ENCODE peak calls at places on chromosomes 5 and 9, in seven cellular contexts. B, E, X, N, K, M and I are unnamed samples.

GRCh38 chr5:84393969-84394368 is 9.3 kb upstream of the EDIL3 start:
- DNase-seq in B (no peak), E (no peak), X (no peak), N (no peak), K (no peak), M (no peak), I (no peak)

GRCh38 chr5:145157841-145158240 is 677.3 kb downstream of the PRELID2 start:
- DNase-seq in B (no peak), E (no peak), X (no peak), N (no peak), K (no peak), M (no peak), I (no peak)

GRCh38 chr9:110606179-110606578 is 26.6 kb upstream of the SVEP1 start:
- DNase-seq in B (no peak), E (no peak), X (no peak), N (no peak), K (no peak), M (no peak), I (no peak)

GRCh38 chr5:88824892-88825781 is 57.8 kb downstream of the MEF2C start:
- DNase-seq in B (no peak), E (no peak), X (no peak), N (no peak), K (no peak), M (no peak), I (no peak)

GRCh38 chr5:71924325-71924724 is 182.9 kb upstream of the MAP1B start:
- DNase-seq in B (no peak), E (no peak), X (no peak), N (no peak), K (no peak), M (no peak), I (no peak)

GRCh38 chr5:11931638-11932037 is 27.4 kb upstream of the CTNND2 start:
- DNase-seq in B (no peak), E (no peak), X (no peak), N (peak), K (no peak), M (no peak), I (no peak)

GRCh38 chr9:124749284-124749683 is 21.8 kb downstream of the NR6A1 start:
- DNase-seq in B (no peak), E (no peak), X (no peak), N (no peak), K (no peak), M (no peak), I (no peak)

GRCh38 chr5:133332732-133333024 is 279.7 kb downstream of the FSTL4 start:
- DNase-seq in B (no peak), E (no peak), X (no peak), N (no peak), K (no peak), M (no peak), I (no peak)

GRCh38 chr9:22088372-22089063 is 79.4 kb upstream of the CDKN2B start:
- DNase-seq in B (no peak), E (no peak), X (no peak), N (no peak), K (no peak), M (no peak), I (no peak)